ENCODE peak calls at places on chromosomes 3 and 15, in nine cellular contexts. I, S, R, B, V, X, M, Q and A are unnamed samples.

GRCh38 chr3:136994772-136995516 is 37.2 kb downstream of the IL20RB start:
- DNase-seq in I (peak; percentile 92), S (no peak), R (no peak), B (peak; percentile 83), V (no peak), X (no peak), M (peak; percentile 84), Q (peak; percentile 94), A (peak; percentile 89)

GRCh38 chr3:194080913-194081800 is 54.8 kb upstream of the HES1 start:
- DNase-seq in I (no peak), S (no peak), R (no peak), B (no peak), V (no peak), X (no peak), M (no peak), Q (no peak), A (no peak)

GRCh38 chr15:34739346-34739745 is 15.5 kb downstream of the GJD2 start:
- DNase-seq in I (no peak), S (no peak), R (no peak), B (no peak), V (no peak), X (no peak), M (no peak), Q (no peak), A (no peak)

GRCh38 chr15:90610220-90610619 is 80.5 kb downstream of the CRTC3 start:
- DNase-seq in I (no peak), S (no peak), R (no peak), B (no peak), V (no peak), X (no peak), M (no peak), Q (no peak), A (peak; percentile 80)

GRCh38 chr3:58234516-58234931 is 3.1 kb upstream of the ABHD6 start:
- DNase-seq in I (no peak), S (peak; percentile 21), R (no peak), B (no peak), V (no peak), X (no peak), M (no peak), Q (no peak), A (peak; percentile 56)

GRCh38 chr15:36724493-36724892 is 145.1 kb downstream of the CDIN1 start:
- DNase-seq in I (no peak), S (no peak), R (no peak), B (no peak), V (no peak), X (no peak), M (no peak), Q (no peak), A (no peak)

GRCh38 chr3:195160257-195160898 is 110.6 kb downstream of the XXYLT1 start:
- DNase-seq in I (no peak), S (no peak), R (no peak), B (no peak), V (no peak), X (peak; percentile 65), M (no peak), Q (no peak), A (peak; percentile 39)

GRCh38 chr15:90912770-90913075 is 9.6 kb downstream of the MAN2A2 start:
- DNase-seq in I (no peak), S (no peak), R (no peak), B (no peak), V (no peak), X (no peak), M (no peak), Q (no peak), A (no peak)

GRCh38 chr15:38225381-38225780 is 27.3 kb upstream of the SPRED1 start:
- DNase-seq in I (no peak), S (no peak), R (no peak), B (no peak), V (no peak), X (no peak), M (no peak), Q (no peak), A (no peak)

GRCh38 chr3:12289562-12289961 is 692 bp downstream of the PPARG start:
- DNase-seq in I (no peak), S (no peak), R (no peak), B (no peak), V (no peak), X (no peak), M (no peak), Q (no peak), A (no peak)

GRCh38 chr3:125313060-125313635 is 62.0 kb downstream of the ZNF148 start:
- DNase-seq in I (no peak), S (no peak), R (no peak), B (no peak), V (no peak), X (no peak), M (no peak), Q (no peak), A (peak; percentile 86)

GRCh38 chr15:45640610-45641009 is 5.8 kb downstream of the SQOR start:
- DNase-seq in I (no peak), S (peak; percentile 44), R (no peak), B (no peak), V (no peak), X (peak; percentile 3), M (no peak), Q (no peak), A (peak; percentile 97)

GRCh38 chr15:38217181-38217580 is 35.5 kb upstream of the SPRED1 start:
- DNase-seq in I (no peak), S (no peak), R (no peak), B (no peak), V (no peak), X (no peak), M (peak; percentile 41), Q (no peak), A (peak; percentile 86)

GRCh38 chr3:110343376-110343775 is 728.2 kb upstream of the NECTIN3 start:
- DNase-seq in I (no peak), S (peak; percentile 4), R (no peak), B (no peak), V (no peak), X (no peak), M (no peak), Q (no peak), A (peak; percentile 55)

GRCh38 chr3:28186748-28187147 is 54.7 kb upstream of the CMC1 start:
- DNase-seq in I (no peak), S (no peak), R (no peak), B (no peak), V (no peak), X (no peak), M (no peak), Q (no peak), A (no peak)

GRCh38 chr3:94303897-94304296 is 241.0 kb downstream of the NSUN3 start:
- DNase-seq in I (no peak), S (no peak), R (peak; percentile 32), B (peak; percentile 8), V (no peak), X (no peak), M (no peak), Q (no peak), A (no peak)

GRCh38 chr3:171328419-171329082 is 131.7 kb downstream of the TNIK start:
- DNase-seq in I (peak; percentile 63), S (no peak), R (peak; percentile 76), B (no peak), V (no peak), X (peak; percentile 69), M (peak; percentile 32), Q (peak; percentile 44), A (peak; percentile 30)

GRCh38 chr3:16319307-16319706 is 54.3 kb downstream of the OXNAD1 start:
- DNase-seq in I (no peak), S (peak; percentile 21), R (peak; percentile 85), B (no peak), V (no peak), X (peak; percentile 73), M (no peak), Q (no peak), A (peak; percentile 14)
- TF ChIP-seq CTCF in I (peak; percentile 39), S (peak; percentile 43), R (peak; percentile 80), B (no peak), V (peak; percentile 62), X (peak; percentile 76), M (no peak), Q (no peak), A (peak; percentile 43)

GRCh38 chr15:60557157-60557556 is 78.2 kb upstream of the ICE2 start:
- DNase-seq in I (no peak), S (no peak), R (no peak), B (no peak), V (no peak), X (no peak), M (no peak), Q (no peak), A (no peak)
- H3K4me3 ChIP-seq in I (no peak overlapping the region), S (no peak overlapping the region), R (no peak overlapping the region), B (no peak overlapping the region), V (no peak overlapping the region), X (no peak overlapping the region), M (no peak overlapping the region), Q (no peak overlapping the region), A (no peak overlapping the region)

DNA sequence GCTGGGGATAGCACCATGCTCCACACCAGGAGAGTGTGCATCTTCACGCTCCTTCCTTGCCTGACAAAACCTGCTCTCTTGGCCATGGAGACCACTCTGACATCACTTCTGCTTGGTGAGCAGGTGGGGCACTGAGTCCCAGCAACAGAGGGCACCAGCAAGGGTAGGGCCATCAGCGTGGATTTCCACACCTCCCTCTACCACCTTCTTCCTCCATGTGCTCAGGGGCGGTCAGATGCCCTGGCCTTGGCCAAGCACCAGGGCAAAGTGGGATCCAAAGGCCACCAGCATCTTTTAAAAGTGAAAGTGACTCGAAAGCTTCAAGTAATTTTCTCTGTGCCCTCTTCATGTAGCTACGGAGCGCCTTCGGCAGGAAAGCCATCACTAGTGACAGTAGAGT is 58.1 kb downstream of the CHSY1 start:
- DNase-seq in I (no peak), S (no peak), R (no peak), B (no peak), V (no peak), X (no peak), M (no peak), Q (no peak), A (no peak)
- TF ChIP-seq CTCF in I (no peak), S (no peak), R (no peak), B (no peak), V (no peak), X (no peak), M (no peak), Q (no peak), A (no peak)

GRCh38 chr15:66253296-66253642 is 281 bp downstream of the MEGF11 start:
- DNase-seq in I (no peak), S (no peak), R (no peak), B (no peak), V (no peak), X (peak; percentile 81), M (no peak), Q (no peak), A (no peak)
- H3K4me3 ChIP-seq in I (peak overlapping the region; percentile 53), S (peak overlapping the region; percentile 55), R (peak overlapping the region; percentile 99), B (peak overlapping the region; percentile 37), V (peak overlapping the region; percentile 62), X (peak overlapping the region; percentile 85), M (peak overlapping the region; percentile 2), Q (peak overlapping the region; percentile 50), A (no peak overlapping the region)